ENCODE peak calls at places on chromosome 13, in six cellular contexts. U is lower leg skin, M is astrocyte of the spinal cord, E is AG04450, J is dorsolateral prefrontal cortex, I is foreskin fibroblast. V is an unnamed sample.

GRCh38 chr13:94860981-94861407 is 148.6 kb upstream of the SOX21 start:
- DNase-seq in I (peak), E (no peak), J (no peak), U (no peak), M (peak), V (peak)

GRCh38 chr13:48210178-48210577 is 22.8 kb upstream of the ITM2B start:
- DNase-seq in M (peak), J (no peak), E (peak), I (peak), U (no peak), V (peak)

GRCh38 chr13:23325191-23325590 is 108.3 kb downstream of the SACS start:
- DNase-seq in I (no peak), J (no peak), E (no peak), M (no peak), U (no peak), V (no peak)

GRCh38 chr13:108036411-108036810 is 178.9 kb downstream of the LIG4 start:
- DNase-seq in M (no peak), J (no peak), E (no peak), U (no peak), I (no peak), V (no peak)

GRCh38 chr13:39892731-39893293 is 237.3 kb downstream of the COG6 start:
- DNase-seq in U (no peak), J (no peak), M (peak), E (no peak), I (no peak), V (peak)

GRCh38 chr13:75761373-75761772 is 125.2 kb downstream of the LMO7 start:
- DNase-seq in E (no peak), J (no peak), U (no peak), M (no peak), I (no peak), V (peak)

GRCh38 chr13:113857531-113858195 is 6.2 kb downstream of the GAS6 start:
- DNase-seq in U (peak), M (no peak), E (no peak), I (no peak), J (no peak), V (no peak)

GRCh38 chr13:43364210-43365041 is 341.0 kb downstream of the DNAJC15 start:
- DNase-seq in M (peak), I (peak), U (no peak), J (no peak), E (peak), V (peak)

GRCh38 chr13:28751210-28751935 is 32.6 kb upstream of the SLC46A3 start:
- DNase-seq in E (no peak), M (no peak), U (no peak), J (no peak), I (no peak), V (no peak)

GRCh38 chr13:29847501-29847983 is 2.9 kb downstream of the UBL3 start:
- DNase-seq in I (peak), E (no peak), M (peak), U (peak), J (peak), V (peak)

GRCh38 chr13:19781526-19781925 is 1.2 kb downstream of the PSPC1 start:
- DNase-seq in J (no peak), I (no peak), U (no peak), M (no peak), E (no peak), V (no peak)

GRCh38 chr13:48431987-48432615 is 19.2 kb upstream of the LPAR6 start:
- DNase-seq in I (peak), M (peak), J (no peak), U (no peak), E (no peak), V (peak)

GRCh38 chr13:102852556-102852955 is 6.7 kb downstream of the ERCC5 start:
- DNase-seq in M (no peak), J (no peak), E (no peak), U (no peak), I (no peak), V (no peak)

GRCh38 chr13:86569974-86570373 is 770.8 kb upstream of the SLITRK6 start:
- DNase-seq in U (no peak), J (no peak), E (no peak), I (no peak), M (no peak), V (no peak)

GRCh38 chr13:86563308-86563707 is 764.1 kb upstream of the SLITRK6 start:
- DNase-seq in I (peak), U (no peak), E (no peak), M (peak), J (no peak), V (no peak)

GRCh38 chr13:86569119-86569518 is 769.9 kb upstream of the SLITRK6 start:
- DNase-seq in M (peak), J (no peak), U (no peak), I (no peak), E (no peak), V (no peak)

GRCh38 chr13:86562876-86563275 is 763.7 kb upstream of the SLITRK6 start:
- DNase-seq in M (no peak), U (no peak), J (no peak), E (no peak), I (no peak), V (no peak)

GRCh38 chr13:86567119-86567518 is 767.9 kb upstream of the SLITRK6 start:
- DNase-seq in J (no peak), E (no peak), M (no peak), I (no peak), U (no peak), V (no peak)
- TF ChIP-seq CTCF in J (no peak), E (no peak), M (no peak), I (no peak), U (no peak), V (peak)

GRCh38 chr13:51148952-51149573 is 38.0 kb upstream of the C13orf42 start:
- DNase-seq in M (peak), J (peak), U (no peak), E (peak), I (peak), V (peak)

GRCh38 chr13:51151463-51151862 is 40.4 kb upstream of the C13orf42 start:
- DNase-seq in J (no peak), E (no peak), M (no peak), U (no peak), I (no peak), V (no peak)

GRCh38 chr13:51146667-51147066 is 35.6 kb upstream of the C13orf42 start:
- DNase-seq in E (no peak), J (no peak), M (no peak), U (no peak), I (no peak), V (no peak)

GRCh38 chr13:51147732-51148131 is 36.7 kb upstream of the C13orf42 start:
- DNase-seq in I (no peak), U (no peak), E (no peak), J (no peak), M (no peak), V (no peak)

DNA sequence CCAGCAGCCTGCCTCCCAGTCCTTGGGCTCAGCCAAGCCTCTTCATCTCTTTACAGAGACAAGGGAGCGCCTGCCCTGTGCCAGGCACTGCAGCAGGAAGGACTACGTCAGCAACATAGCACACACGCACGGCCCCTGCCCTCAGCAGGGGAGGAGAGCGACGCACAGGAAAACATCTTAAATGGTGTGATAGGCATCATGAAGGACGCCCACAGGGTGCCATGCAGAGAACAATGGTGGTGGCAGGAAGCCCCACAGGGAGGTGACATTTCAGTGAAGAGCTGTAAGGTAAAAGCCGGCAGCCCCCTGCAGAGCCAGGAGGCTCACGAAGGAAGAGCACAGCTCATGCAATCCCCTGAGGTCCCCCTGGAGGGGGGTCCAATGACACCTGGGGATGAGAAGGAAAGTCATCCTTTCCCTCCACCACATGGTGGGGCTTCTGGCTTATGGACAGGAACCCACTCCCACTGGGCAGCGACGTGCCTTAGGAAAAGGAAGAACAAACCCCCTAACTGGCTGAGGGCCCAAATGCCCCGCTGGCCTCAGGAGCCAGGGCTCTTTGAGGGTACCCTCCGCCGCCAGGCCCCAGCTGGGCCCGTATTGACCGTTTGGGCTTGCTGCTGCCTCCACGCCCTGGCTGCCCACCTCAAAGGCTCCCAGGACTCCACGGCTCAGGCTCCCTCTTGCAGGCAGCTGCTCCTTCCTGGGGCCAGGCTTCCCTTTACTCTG is 37.3 kb upstream of the C13orf42 start:
- DNase-seq in M (peak), I (no peak), E (no peak), J (peak), U (no peak), V (no peak)
- H3K4me3 ChIP-seq in M (no peak), I (no peak), E (no peak), J (no peak), U (no peak), V (no peak)

GRCh38 chr13:65787087-65787486 is 1443.0 kb downstream of the PCDH9 start:
- DNase-seq in E (no peak), I (no peak), M (no peak), J (no peak), U (no peak), V (no peak)

GRCh38 chr13:65789815-65790214 is 1440.3 kb downstream of the PCDH9 start:
- DNase-seq in M (peak), J (no peak), E (no peak), I (peak), U (no peak), V (peak)

GRCh38 chr13:65783383-65783782 is 1446.8 kb downstream of the PCDH9 start:
- DNase-seq in U (no peak), M (no peak), J (no peak), E (no peak), I (no peak), V (no peak)

GRCh38 chr13:65784088-65784816 is 1445.9 kb downstream of the PCDH9 start:
- DNase-seq in J (no peak), E (no peak), I (no peak), M (no peak), U (no peak), V (no peak)
- TF ChIP-seq CTCF in J (no peak), E (no peak), I (no peak), M (no peak), U (no peak), V (no peak)

GRCh38 chr13:24746618-24747247 is 17.2 kb upstream of the RNF17 start:
- DNase-seq in M (peak), E (no peak), U (no peak), J (no peak), I (no peak), V (peak)
- H3K4me3 ChIP-seq in M (no peak), E (no peak), U (no peak), J (peak), I (no peak), V (peak)

GRCh38 chr13:99087130-99087953 is 109.5 kb upstream of the DOCK9 start:
- DNase-seq in E (peak), I (peak), U (peak), M (peak), J (peak), V (peak)
- TF ChIP-seq CTCF in E (no peak), I (peak), U (no peak), M (peak), J (peak), V (peak)

GRCh38 chr13:73040968-73041580 is 17.7 kb upstream of the KLF5 start:
- DNase-seq in U (no peak), J (no peak), I (no peak), M (no peak), E (no peak), V (peak)
- H3K4me3 ChIP-seq in U (no peak), J (no peak), I (no peak), M (no peak), E (no peak), V (no peak)

V was measured in fibroblast of villous mesenchyme.